ENCODE peak calls at places on chromosomes 13 and 19, in seven cellular contexts. One of them, this sample, is unnamed.
A peak's percentile ranks its signal among the peaks of the same experiment; 100 is the strongest.

GRCh38 chr19:31975461-31975860 is 369.9 kb upstream of the ZNF507 start:
- DNase-seq in mesenchymal stem cell: no peak
- DNase-seq in H9: no peak
- DNase-seq in trophoblast cell: no peak
- DNase-seq in mesendoderm: no peak
- DNase-seq in IMR-90: no peak
- DNase-seq in neuronal stem cell: no peak
- DNase-seq in this sample: no peak

GRCh38 chr19:1676351-1677266 is 24.2 kb upstream of the TCF3 start:
- DNase-seq in trophoblast cell: no peak
- DNase-seq in neuronal stem cell: no peak
- DNase-seq in mesenchymal stem cell: no peak
- DNase-seq in IMR-90: no peak
- DNase-seq in H9: no peak
- DNase-seq in mesendoderm: no peak
- DNase-seq in this sample: no peak

GRCh38 chr19:17576758-17577532 is 21.5 kb downstream of the COLGALT1 start:
- DNase-seq in mesenchymal stem cell: no peak
- DNase-seq in IMR-90: no peak
- DNase-seq in mesendoderm: peak; percentile 96
- DNase-seq in H9: peak; percentile 100
- DNase-seq in neuronal stem cell: peak; percentile 84
- DNase-seq in trophoblast cell: no peak
- DNase-seq in this sample: peak; percentile 98

GRCh38 chr13:45310341-45311138 is 30.4 kb downstream of the TPT1 start:
- DNase-seq in IMR-90: no peak
- DNase-seq in neuronal stem cell: no peak
- DNase-seq in H9: no peak
- DNase-seq in mesenchymal stem cell: no peak
- DNase-seq in mesendoderm: no peak
- DNase-seq in trophoblast cell: peak; percentile 82
- DNase-seq in this sample: no peak

GRCh38 chr19:47514151-47514868 is 553 bp downstream of the NAPA start:
- DNase-seq in mesenchymal stem cell: peak; percentile 23
- DNase-seq in H9: no peak
- DNase-seq in IMR-90: no peak
- DNase-seq in mesendoderm: no peak
- DNase-seq in neuronal stem cell: no peak
- DNase-seq in trophoblast cell: no peak
- DNase-seq in this sample: no peak

GRCh38 chr13:29703421-29703820 is 107.9 kb upstream of the SLC7A1 start:
- DNase-seq in mesendoderm: no peak
- DNase-seq in IMR-90: no peak
- DNase-seq in H9: no peak
- DNase-seq in mesenchymal stem cell: no peak
- DNase-seq in trophoblast cell: no peak
- DNase-seq in neuronal stem cell: no peak
- DNase-seq in this sample: no peak

GRCh38 chr13:109145631-109146030 is 516.2 kb downstream of the MYO16 start:
- DNase-seq in H9: no peak
- DNase-seq in trophoblast cell: peak; percentile 70
- DNase-seq in mesenchymal stem cell: peak; percentile 78
- DNase-seq in mesendoderm: peak; percentile 65
- DNase-seq in neuronal stem cell: peak; percentile 24
- DNase-seq in IMR-90: peak; percentile 72
- DNase-seq in this sample: no peak

GRCh38 chr13:111327701-111328100 is 7.3 kb downstream of the TEX29 start:
- DNase-seq in neuronal stem cell: no peak
- DNase-seq in IMR-90: no peak
- DNase-seq in mesendoderm: no peak
- DNase-seq in H9: no peak
- DNase-seq in mesenchymal stem cell: no peak
- DNase-seq in trophoblast cell: no peak
- DNase-seq in this sample: no peak

GRCh38 chr19:40751065-40751923 is at the start of gene SNRPA:
- DNase-seq in mesenchymal stem cell: peak; percentile 99
- DNase-seq in trophoblast cell: peak; percentile 100
- DNase-seq in IMR-90: peak; percentile 98
- DNase-seq in mesendoderm: peak; percentile 100
- DNase-seq in neuronal stem cell: peak; percentile 99
- DNase-seq in H9: peak; percentile 98
- DNase-seq in this sample: peak; percentile 93

GRCh38 chr13:95216182-95216581 is 85.1 kb downstream of the ABCC4 start:
- DNase-seq in H9: no peak
- DNase-seq in neuronal stem cell: no peak
- DNase-seq in mesenchymal stem cell: no peak
- DNase-seq in trophoblast cell: no peak
- DNase-seq in IMR-90: no peak
- DNase-seq in mesendoderm: no peak
- DNase-seq in this sample: no peak

GRCh38 chr13:87280139-87280538 is 391.0 kb upstream of the SLITRK5 start:
- DNase-seq in neuronal stem cell: no peak
- DNase-seq in mesenchymal stem cell: peak; percentile 72
- DNase-seq in trophoblast cell: no peak
- DNase-seq in IMR-90: no peak
- DNase-seq in H9: no peak
- DNase-seq in mesendoderm: no peak
- DNase-seq in this sample: no peak

GRCh38 chr13:45325806-45326205 is 15.2 kb downstream of the TPT1 start:
- DNase-seq in IMR-90: peak; percentile 97
- DNase-seq in H9: no peak
- DNase-seq in mesendoderm: no peak
- DNase-seq in mesenchymal stem cell: peak; percentile 95
- DNase-seq in neuronal stem cell: no peak
- DNase-seq in trophoblast cell: peak; percentile 49
- DNase-seq in this sample: no peak

DNA sequence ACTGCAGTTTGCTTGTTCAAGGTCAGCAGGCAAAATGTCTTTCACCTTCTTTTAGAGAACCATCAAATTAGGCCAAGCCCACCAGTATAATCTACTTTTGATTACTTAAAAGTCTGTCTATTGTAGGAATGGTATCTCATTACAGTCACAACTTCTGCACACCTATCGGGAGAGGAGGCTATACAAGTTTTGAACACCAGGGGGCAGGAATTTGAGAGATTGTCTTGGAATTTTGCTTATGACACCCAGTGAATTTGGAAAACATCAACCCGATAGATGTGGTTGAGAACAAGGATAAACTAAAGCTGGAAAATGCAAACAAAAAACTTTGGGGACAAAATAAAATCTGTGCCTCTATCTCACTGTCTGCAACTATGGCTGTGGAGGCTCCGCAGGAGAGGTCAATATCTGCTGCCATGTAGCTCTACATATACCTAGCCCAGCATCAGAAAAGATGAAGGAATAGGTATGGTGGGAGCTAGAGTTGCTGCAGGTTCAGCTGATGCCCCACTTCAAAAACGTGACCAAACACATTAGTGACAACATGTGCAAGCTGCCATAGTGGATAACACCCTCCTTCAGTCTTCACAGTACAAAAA is 1299.2 kb upstream of the SPRY2 start:
- DNase-seq in mesendoderm: no peak
- DNase-seq in mesenchymal stem cell: peak; percentile 17
- DNase-seq in trophoblast cell: peak; percentile 13
- DNase-seq in IMR-90: no peak
- DNase-seq in neuronal stem cell: no peak
- DNase-seq in H9: no peak
- DNase-seq in this sample: no peak
- H4K8ac ChIP-seq in mesendoderm: no peak overlapping the region
- H4K8ac ChIP-seq in mesenchymal stem cell: no peak overlapping the region
- H4K8ac ChIP-seq in trophoblast cell: no peak overlapping the region
- H4K8ac ChIP-seq in IMR-90: no peak overlapping the region
- H4K8ac ChIP-seq in neuronal stem cell: no peak overlapping the region
- H4K8ac ChIP-seq in H9: no peak overlapping the region
- H4K8ac ChIP-seq in this sample: no peak overlapping the region

GRCh38 chr13:113741101-113741731 is 17.8 kb upstream of the TMEM255B start:
- DNase-seq in mesenchymal stem cell: no peak
- DNase-seq in H9: no peak
- DNase-seq in neuronal stem cell: no peak
- DNase-seq in mesendoderm: no peak
- DNase-seq in trophoblast cell: no peak
- DNase-seq in IMR-90: no peak
- DNase-seq in this sample: no peak

GRCh38 chr13:113740286-113740556 is 18.8 kb upstream of the TMEM255B start:
- DNase-seq in neuronal stem cell: no peak
- DNase-seq in H9: no peak
- DNase-seq in trophoblast cell: no peak
- DNase-seq in mesendoderm: no peak
- DNase-seq in IMR-90: no peak
- DNase-seq in mesenchymal stem cell: no peak
- DNase-seq in this sample: no peak

GRCh38 chr13:113739527-113740285 is 19.3 kb upstream of the TMEM255B start:
- DNase-seq in H9: no peak
- DNase-seq in mesendoderm: no peak
- DNase-seq in mesenchymal stem cell: no peak
- DNase-seq in neuronal stem cell: no peak
- DNase-seq in trophoblast cell: no peak
- DNase-seq in IMR-90: no peak
- DNase-seq in this sample: no peak

GRCh38 chr13:113742000-113742441 is 17.0 kb upstream of the TMEM255B start:
- DNase-seq in trophoblast cell: peak; percentile 15
- DNase-seq in H9: peak; percentile 63
- DNase-seq in mesenchymal stem cell: peak; percentile 19
- DNase-seq in IMR-90: peak; percentile 50
- DNase-seq in neuronal stem cell: no peak
- DNase-seq in mesendoderm: peak; percentile 50
- DNase-seq in this sample: no peak

GRCh38 chr13:113740661-113741060 is 18.4 kb upstream of the TMEM255B start:
- DNase-seq in neuronal stem cell: no peak
- DNase-seq in mesenchymal stem cell: no peak
- DNase-seq in IMR-90: no peak
- DNase-seq in trophoblast cell: no peak
- DNase-seq in H9: no peak
- DNase-seq in mesendoderm: no peak
- DNase-seq in this sample: no peak
- H4K8ac ChIP-seq in neuronal stem cell: no peak overlapping the region
- H4K8ac ChIP-seq in mesenchymal stem cell: no peak overlapping the region
- H4K8ac ChIP-seq in IMR-90: no peak overlapping the region
- H4K8ac ChIP-seq in trophoblast cell: no peak overlapping the region
- H4K8ac ChIP-seq in H9: no peak overlapping the region
- H4K8ac ChIP-seq in mesendoderm: no peak overlapping the region
- H4K8ac ChIP-seq in this sample: no peak overlapping the region

GRCh38 chr13:106566682-106567420 is 1.1 kb downstream of the ARGLU1 start:
- DNase-seq in IMR-90: peak; percentile 62
- DNase-seq in H9: peak; percentile 56
- DNase-seq in mesenchymal stem cell: peak; percentile 61
- DNase-seq in mesendoderm: peak; percentile 81
- DNase-seq in neuronal stem cell: no peak
- DNase-seq in trophoblast cell: peak; percentile 65
- DNase-seq in this sample: no peak

GRCh38 chr13:106568225-106569003 is 477 bp upstream of the ARGLU1 start:
- DNase-seq in H9: no peak
- DNase-seq in neuronal stem cell: no peak
- DNase-seq in mesenchymal stem cell: no peak
- DNase-seq in mesendoderm: no peak
- DNase-seq in trophoblast cell: no peak
- DNase-seq in IMR-90: no peak
- DNase-seq in this sample: no peak

GRCh38 chr13:106562301-106562700 is 5.6 kb downstream of the ARGLU1 start:
- DNase-seq in H9: no peak
- DNase-seq in trophoblast cell: no peak
- DNase-seq in mesenchymal stem cell: no peak
- DNase-seq in mesendoderm: no peak
- DNase-seq in neuronal stem cell: no peak
- DNase-seq in IMR-90: no peak
- DNase-seq in this sample: no peak

GRCh38 chr13:106567421-106568224 is at the start of gene ARGLU1:
- DNase-seq in neuronal stem cell: peak; percentile 93
- DNase-seq in mesendoderm: peak; percentile 95
- DNase-seq in IMR-90: peak; percentile 90
- DNase-seq in trophoblast cell: peak; percentile 98
- DNase-seq in H9: peak; percentile 92
- DNase-seq in mesenchymal stem cell: peak; percentile 92
- DNase-seq in this sample: peak; percentile 98

DNA sequence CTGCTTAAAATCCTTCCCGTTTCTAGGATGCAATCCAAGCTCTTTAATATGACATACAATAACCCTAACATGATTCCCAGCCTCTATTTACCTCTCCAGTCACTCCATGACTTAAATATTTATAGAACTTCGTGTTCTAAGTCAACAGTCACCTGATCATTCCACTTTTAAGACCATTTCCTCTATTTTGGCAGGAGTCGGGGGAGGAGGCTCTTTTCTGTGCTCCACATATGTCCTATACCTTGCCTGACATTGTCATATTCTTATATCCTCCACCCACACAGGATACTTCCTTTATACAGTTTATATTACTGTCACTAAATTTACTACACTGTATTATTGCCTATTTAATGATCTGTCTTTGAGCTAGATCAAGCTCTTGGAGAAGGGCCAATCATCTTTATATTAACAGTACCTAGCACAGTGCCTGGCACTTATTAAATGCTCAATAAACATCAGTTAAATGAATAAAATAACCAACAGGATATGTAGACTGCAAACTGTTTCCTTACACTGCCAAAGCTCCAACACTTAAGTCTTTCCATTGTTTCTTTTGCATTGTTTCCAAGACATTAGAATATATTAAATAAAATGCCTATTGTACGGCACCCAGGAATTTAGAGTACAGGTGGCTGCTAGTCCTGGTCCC is 2.7 kb downstream of the ARGLU1 start:
- DNase-seq in IMR-90: no peak
- DNase-seq in mesendoderm: no peak
- DNase-seq in trophoblast cell: no peak
- DNase-seq in mesenchymal stem cell: no peak
- DNase-seq in neuronal stem cell: no peak
- DNase-seq in H9: no peak
- DNase-seq in this sample: no peak
- H4K8ac ChIP-seq in IMR-90: no peak overlapping the region
- H4K8ac ChIP-seq in mesendoderm: no peak overlapping the region
- H4K8ac ChIP-seq in trophoblast cell: no peak overlapping the region
- H4K8ac ChIP-seq in mesenchymal stem cell: no peak overlapping the region
- H4K8ac ChIP-seq in neuronal stem cell: no peak overlapping the region
- H4K8ac ChIP-seq in H9: no peak overlapping the region
- H4K8ac ChIP-seq in this sample: no peak overlapping the region

GRCh38 chr13:112943309-112944125 is 25.5 kb upstream of the MCF2L start:
- DNase-seq in H9: peak; percentile 63
- DNase-seq in IMR-90: peak; percentile 4
- DNase-seq in mesendoderm: peak; percentile 76
- DNase-seq in neuronal stem cell: peak; percentile 64
- DNase-seq in trophoblast cell: peak; percentile 29
- DNase-seq in mesenchymal stem cell: peak; percentile 31
- DNase-seq in this sample: peak; percentile 81

GRCh38 chr13:112938680-112939079 is 30.3 kb upstream of the MCF2L start:
- DNase-seq in neuronal stem cell: no peak
- DNase-seq in mesenchymal stem cell: no peak
- DNase-seq in mesendoderm: no peak
- DNase-seq in trophoblast cell: no peak
- DNase-seq in IMR-90: no peak
- DNase-seq in H9: no peak
- DNase-seq in this sample: no peak

GRCh38 chr13:112940236-112940635 is 28.8 kb upstream of the MCF2L start:
- DNase-seq in mesendoderm: no peak
- DNase-seq in trophoblast cell: no peak
- DNase-seq in H9: no peak
- DNase-seq in mesenchymal stem cell: no peak
- DNase-seq in IMR-90: no peak
- DNase-seq in neuronal stem cell: no peak
- DNase-seq in this sample: no peak

GRCh38 chr13:112942689-112943308 is 26.2 kb upstream of the MCF2L start:
- DNase-seq in mesendoderm: peak; percentile 97
- DNase-seq in H9: peak; percentile 94
- DNase-seq in mesenchymal stem cell: peak; percentile 90
- DNase-seq in IMR-90: peak; percentile 91
- DNase-seq in neuronal stem cell: peak; percentile 97
- DNase-seq in trophoblast cell: peak; percentile 99
- DNase-seq in this sample: peak; percentile 85

GRCh38 chr13:112941349-112941748 is 27.7 kb upstream of the MCF2L start:
- DNase-seq in mesendoderm: no peak
- DNase-seq in neuronal stem cell: no peak
- DNase-seq in mesenchymal stem cell: no peak
- DNase-seq in trophoblast cell: no peak
- DNase-seq in IMR-90: no peak
- DNase-seq in H9: no peak
- DNase-seq in this sample: no peak
- H4K8ac ChIP-seq in mesendoderm: no peak overlapping the region
- H4K8ac ChIP-seq in neuronal stem cell: no peak overlapping the region
- H4K8ac ChIP-seq in mesenchymal stem cell: no peak overlapping the region
- H4K8ac ChIP-seq in trophoblast cell: no peak overlapping the region
- H4K8ac ChIP-seq in IMR-90: no peak overlapping the region
- H4K8ac ChIP-seq in H9: no peak overlapping the region
- H4K8ac ChIP-seq in this sample: no peak overlapping the region